ENCODE peak calls at places on chromosomes 2 and 18, in ten cellular contexts. J is prostate gland, L is ovary, X is transverse colon, A is adrenal gland, U is spleen, N is sigmoid colon, Y is IMR-90, C is esophagus squamous epithelium, H is A549. W is an unnamed sample.

GRCh38 chr2:55550368-55551102 is 31.0 kb downstream of the CFAP36 start:
- DNase-seq in J (no peak), L (no peak), N (no peak), X (no peak), U (no peak), C (no peak), H (no peak), A (no peak), Y (peak; percentile 89), W (peak; percentile 16)

GRCh38 chr18:63322246-63322645 is 2.7 kb upstream of the BCL2 start:
- DNase-seq in H (no peak), L (no peak), A (no peak), X (no peak), C (no peak), Y (no peak), U (no peak), N (no peak), J (no peak), W (no peak)

GRCh38 chr2:219398721-219399333 is 11.1 kb upstream of the DNPEP start:
- DNase-seq in U (no peak), L (no peak), N (no peak), X (peak; percentile 53), A (no peak), Y (peak; percentile 68), J (no peak), C (no peak), H (peak; percentile 82), W (no peak)

GRCh38 chr2:97699765-97700444 is 13.5 kb upstream of the ZAP70 start:
- DNase-seq in U (no peak), C (no peak), N (no peak), A (peak; percentile 43), X (peak; percentile 61), H (peak; percentile 60), Y (peak; percentile 54), L (peak; percentile 50), J (peak; percentile 22), W (peak; percentile 40)

GRCh38 chr2:170923799-170924198 is 5.3 kb upstream of the GORASP2 start:
- DNase-seq in U (no peak), J (no peak), Y (no peak), H (no peak), A (no peak), N (no peak), X (no peak), L (no peak), C (no peak), W (no peak)

GRCh38 chr2:176085861-176086771 is 2.4 kb upstream of the EVX2 start:
- DNase-seq in C (no peak), X (peak; percentile 49), L (no peak), H (peak; percentile 55), U (no peak), Y (peak; percentile 34), N (peak; percentile 82), A (no peak), J (no peak), W (no peak)

GRCh38 chr2:47218066-47218581 is 63.0 kb upstream of the STPG4 start:
- DNase-seq in H (no peak), U (no peak), J (peak; percentile 94), A (no peak), X (peak; percentile 79), Y (no peak), N (peak; percentile 90), L (no peak), C (no peak), W (no peak)

GRCh38 chr18:54843302-54843701 is 15.0 kb downstream of the RAB27B start:
- DNase-seq in U (no peak), N (no peak), X (no peak), A (no peak), J (no peak), H (no peak), Y (peak; percentile 31), L (no peak), C (no peak), W (no peak)

GRCh38 chr2:168912466-168913170 is 11.5 kb downstream of the G6PC2 start:
- DNase-seq in C (no peak), X (no peak), J (no peak), L (peak; percentile 78), Y (peak; percentile 4), U (no peak), A (no peak), N (peak; percentile 64), H (no peak), W (no peak)

GRCh38 chr2:121171625-121172119 is 113.3 kb downstream of the TFCP2L1 start:
- DNase-seq in N (no peak), L (no peak), X (no peak), H (no peak), Y (no peak), U (no peak), A (no peak), C (no peak), J (no peak), W (no peak)

GRCh38 chr2:88811238-88811637 is 119.8 kb downstream of the RPIA start:
- DNase-seq in N (no peak), L (no peak), A (no peak), H (no peak), C (no peak), Y (no peak), J (no peak), U (no peak), X (no peak), W (no peak)

GRCh38 chr2:38077431-38077769 is 1.4 kb upstream of the CYP1B1 start:
- DNase-seq in X (no peak), H (no peak), L (no peak), N (no peak), U (no peak), Y (no peak), A (peak; percentile 18), J (no peak), C (no peak), W (no peak)

GRCh38 chr2:38074775-38075435 is 1.0 kb downstream of the CYP1B1 start:
- DNase-seq in A (peak; percentile 32), N (no peak), H (peak; percentile 67), Y (no peak), C (no peak), U (peak; percentile 80), L (peak; percentile 54), J (no peak), X (no peak), W (no peak)

GRCh38 chr2:38076250-38076709 is 329 bp upstream of the CYP1B1 start:
- DNase-seq in U (peak; percentile 88), Y (peak; percentile 68), J (peak; percentile 75), C (peak; percentile 8), N (peak; percentile 90), A (peak; percentile 85), L (peak; percentile 79), X (peak; percentile 64), H (peak; percentile 93), W (peak; percentile 77)

GRCh38 chr2:38075436-38076249 is at the start of gene CYP1B1:
- DNase-seq in H (no peak), J (no peak), A (peak; percentile 31), L (peak; percentile 52), X (no peak), N (peak; percentile 75), U (peak; percentile 80), Y (no peak), C (no peak), W (no peak)

GRCh38 chr2:38076710-38077430 is 919 bp upstream of the CYP1B1 start:
- DNase-seq in J (peak; percentile 56), Y (peak; percentile 90), L (peak; percentile 76), X (peak; percentile 63), A (peak; percentile 90), C (no peak), N (peak; percentile 88), U (peak; percentile 88), H (peak; percentile 93), W (peak; percentile 86)
- TF ChIP-seq POLR2A in J (peak; percentile 8), Y (peak; percentile 66), L (peak; percentile 26), X (no peak), A (peak; percentile 14), C (peak; percentile 37), N (no peak), U (no peak), H (peak; percentile 57), W (peak; percentile 17)

GRCh38 chr2:12839339-12839738 is 122.6 kb downstream of the TRIB2 start:
- DNase-seq in N (no peak), X (no peak), L (no peak), Y (no peak), U (no peak), J (no peak), A (no peak), H (no peak), C (no peak), W (no peak)

GRCh38 chr2:12844511-12844910 is 127.8 kb downstream of the TRIB2 start:
- DNase-seq in L (peak; percentile 43), J (no peak), N (no peak), C (no peak), H (no peak), U (no peak), X (no peak), A (no peak), Y (no peak), W (no peak)

GRCh38 chr2:12847694-12848093 is 131.0 kb downstream of the TRIB2 start:
- DNase-seq in H (no peak), C (no peak), A (no peak), Y (no peak), L (no peak), J (no peak), X (no peak), U (no peak), N (no peak), W (no peak)

GRCh38 chr2:12841021-12841420 is 124.3 kb downstream of the TRIB2 start:
- DNase-seq in Y (no peak), X (no peak), U (no peak), H (no peak), J (no peak), N (no peak), C (no peak), A (no peak), L (no peak), W (no peak)

DNA sequence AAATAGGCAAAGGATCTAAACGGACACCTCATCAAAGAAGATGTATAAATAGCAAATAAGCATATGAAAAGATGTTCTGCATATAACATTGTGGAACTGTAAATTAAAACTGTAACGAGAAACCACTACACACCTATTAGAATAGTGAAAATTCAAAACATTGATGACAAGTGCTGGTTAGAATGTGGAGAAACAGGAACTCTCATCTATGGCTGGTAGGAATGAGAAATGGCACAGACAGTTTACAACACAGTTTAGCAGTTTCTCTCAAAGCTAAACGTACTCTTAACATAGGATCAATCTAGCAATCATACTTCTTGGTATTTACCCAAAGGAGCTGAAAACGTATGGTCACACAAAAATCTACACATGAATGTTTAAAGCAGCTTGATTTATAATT is 126.2 kb downstream of the TRIB2 start:
- DNase-seq in C (no peak), Y (no peak), N (no peak), J (no peak), A (no peak), L (no peak), X (no peak), H (no peak), U (no peak), W (no peak)
- TF ChIP-seq POLR2A in C (no peak), Y (no peak), N (no peak), J (no peak), A (no peak), L (no peak), X (no peak), H (no peak), U (no peak), W (no peak)

GRCh38 chr2:26351375-26352090 is 4.9 kb upstream of the ADGRF3 start:
- DNase-seq in H (no peak), N (no peak), L (no peak), U (no peak), A (no peak), X (no peak), J (no peak), C (no peak), Y (no peak), W (no peak)
- TF ChIP-seq POLR2A in H (no peak), N (no peak), L (no peak), U (no peak), A (no peak), X (no peak), J (no peak), C (no peak), Y (no peak), W (no peak)

GRCh38 chr2:61065706-61066688 is at the start of gene SANBR:
- DNase-seq in J (peak; percentile 90), A (peak; percentile 87), L (peak; percentile 83), C (peak; percentile 38), X (peak; percentile 91), Y (peak; percentile 67), H (peak; percentile 90), U (peak; percentile 96), N (peak; percentile 88), W (peak; percentile 87)
- TF ChIP-seq POLR2A in J (peak; percentile 76), A (no peak), L (no peak), C (peak; percentile 86), X (peak; percentile 71), Y (no peak), H (peak; percentile 85), U (no peak), N (no peak), W (peak; percentile 87)

W was measured in H54.